ENCODE peak calls at places on chromosomes 4 and X, in eight cellular contexts. J is body of pancreas, P is A549, X is Peyer's patch, T is tibial nerve, O is upper lobe of left lung, V is esophagus squamous epithelium, K is GM12878. E is an unnamed sample.

GRCh38 chrX:147675819-147676218 is 235.9 kb upstream of the FMR1 start:
- DNase-seq in T (no peak), J (no peak), X (no peak), K (no peak), V (no peak), P (no peak), O (no peak), E (no peak)

GRCh38 chr4:83011779-83012630 is 1.4 kb upstream of the LIN54 start:
- DNase-seq in K (no peak), J (peak; percentile 45), X (peak; percentile 67), T (no peak), O (no peak), V (no peak), P (no peak), E (peak; percentile 43)

GRCh38 chr4:146122398-146122797 is 53.1 kb upstream of the LSM6 start:
- DNase-seq in K (no peak), X (no peak), O (no peak), P (no peak), J (no peak), T (no peak), V (no peak), E (no peak)

GRCh38 chr4:26150948-26151347 is 169.9 kb upstream of the RBPJ start:
- DNase-seq in T (no peak), V (no peak), K (no peak), O (no peak), X (no peak), J (no peak), P (no peak), E (no peak)

GRCh38 chrX:29044802-29045201 is 457.6 kb downstream of the IL1RAPL1 start:
- DNase-seq in T (no peak), V (no peak), K (no peak), O (no peak), P (no peak), J (no peak), X (no peak), E (no peak)

GRCh38 chrX:110210417-110211139 is 107.3 kb downstream of the AMMECR1 start:
- DNase-seq in P (peak; percentile 23), X (no peak), V (no peak), J (no peak), O (no peak), T (no peak), K (no peak), E (no peak)

GRCh38 chr4:25814323-25814722 is 48.5 kb downstream of the SEL1L3 start:
- DNase-seq in P (peak; percentile 17), T (peak; percentile 24), X (no peak), K (no peak), V (no peak), J (no peak), O (no peak), E (no peak)

GRCh38 chrX:115892787-115893671 is 277.5 kb upstream of the AGTR2 start:
- DNase-seq in V (no peak), X (peak; percentile 66), K (peak; percentile 73), O (no peak), J (peak; percentile 78), T (no peak), P (no peak), E (peak; percentile 65)

GRCh38 chr4:184282251-184282713 is 64.6 kb upstream of the ENPP6 start:
- DNase-seq in K (peak; percentile 80), X (peak; percentile 65), J (peak; percentile 28), V (no peak), P (no peak), T (no peak), O (no peak), E (peak; percentile 67)

GRCh38 chr4:2217726-2218125 is 24.2 kb downstream of the HAUS3 start:
- DNase-seq in V (no peak), X (no peak), T (no peak), P (no peak), J (no peak), K (no peak), O (no peak), E (no peak)

GRCh38 chr4:36067116-36067515 is 177.2 kb downstream of the ARAP2 start:
- DNase-seq in T (no peak), J (no peak), O (no peak), P (no peak), V (no peak), K (no peak), X (no peak), E (no peak)

GRCh38 chr4:25843340-25844097 is 19.3 kb downstream of the SEL1L3 start:
- DNase-seq in V (no peak), P (no peak), O (peak; percentile 75), T (no peak), X (peak; percentile 76), J (peak; percentile 60), K (no peak), E (peak; percentile 84)

GRCh38 chr4:37594095-37594494 is 92.1 kb downstream of the RELL1 start:
- DNase-seq in K (no peak), V (no peak), X (no peak), P (no peak), J (no peak), T (no peak), O (no peak), E (no peak)

GRCh38 chr4:146124023-146124680 is 51.4 kb upstream of the LSM6 start:
- DNase-seq in V (no peak), K (no peak), P (no peak), X (no peak), J (no peak), O (no peak), T (no peak), E (no peak)

GRCh38 chr4:153257151-153257620 is 52.9 kb downstream of the TRIM2 start:
- DNase-seq in V (no peak), X (no peak), J (no peak), P (no peak), O (no peak), T (no peak), K (no peak), E (no peak)

GRCh38 chrX:143994206-143994605 is 110.3 kb downstream of the UBE2NL start:
- DNase-seq in V (no peak), P (no peak), X (no peak), K (no peak), J (no peak), T (no peak), O (no peak), E (no peak)

GRCh38 chrX:133045986-133046385 is 50.9 kb downstream of the USP26 start:
- DNase-seq in J (peak; percentile 6), O (no peak), T (no peak), X (no peak), K (no peak), P (no peak), V (no peak), E (no peak)

GRCh38 chrX:103446665-103447302 is 70.4 kb downstream of the BEX3 start:
- DNase-seq in P (no peak), K (no peak), T (no peak), V (no peak), O (no peak), X (no peak), J (no peak), E (no peak)

GRCh38 chr4:142534994-142535393 is 311.1 kb downstream of the INPP4B start:
- DNase-seq in O (no peak), X (no peak), P (peak; percentile 1), V (no peak), J (no peak), T (no peak), K (no peak), E (no peak)

GRCh38 chr4:40521957-40522356 is 107.7 kb downstream of the RBM47 start:
- DNase-seq in J (no peak), K (no peak), P (no peak), X (no peak), T (no peak), O (no peak), V (no peak), E (no peak)

GRCh38 chrX:72002886-72003285 is 92.2 kb downstream of the NHSL2 start:
- DNase-seq in V (no peak), X (no peak), O (no peak), T (no peak), J (no peak), P (no peak), K (no peak), E (no peak)

GRCh38 chr4:67721770-67722597 is 21.0 kb upstream of the UBA6 start:
- DNase-seq in K (no peak), P (no peak), X (no peak), J (no peak), V (no peak), O (no peak), T (no peak), E (no peak)

DNA sequence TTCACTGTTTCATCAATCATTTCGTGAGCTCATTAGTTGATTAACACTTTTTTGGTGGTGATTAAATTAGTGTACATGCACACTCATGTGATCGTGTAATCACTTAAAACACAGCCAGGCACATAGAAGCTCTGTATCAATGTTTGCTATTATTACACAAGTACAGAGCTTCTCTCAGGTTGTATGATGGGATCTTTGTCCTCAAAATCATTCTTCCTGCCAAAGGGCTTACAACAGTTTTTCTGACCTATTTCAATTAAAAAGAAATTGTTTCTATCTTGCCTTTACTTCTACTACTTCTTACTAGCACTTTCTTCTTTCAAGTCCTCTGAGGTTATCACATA is 145.1 kb downstream of the AMELX start:
- DNase-seq in P (no peak), V (no peak), O (no peak), T (no peak), X (no peak), J (no peak), K (no peak), E (no peak)
- H3K27ac ChIP-seq in P (no peak overlapping the region), V (no peak overlapping the region), O (no peak overlapping the region), T (peak overlapping the region; percentile 24), X (peak overlapping the region; percentile 21), J (no peak overlapping the region), K (no peak overlapping the region), E (peak overlapping the region; percentile 50)

DNA sequence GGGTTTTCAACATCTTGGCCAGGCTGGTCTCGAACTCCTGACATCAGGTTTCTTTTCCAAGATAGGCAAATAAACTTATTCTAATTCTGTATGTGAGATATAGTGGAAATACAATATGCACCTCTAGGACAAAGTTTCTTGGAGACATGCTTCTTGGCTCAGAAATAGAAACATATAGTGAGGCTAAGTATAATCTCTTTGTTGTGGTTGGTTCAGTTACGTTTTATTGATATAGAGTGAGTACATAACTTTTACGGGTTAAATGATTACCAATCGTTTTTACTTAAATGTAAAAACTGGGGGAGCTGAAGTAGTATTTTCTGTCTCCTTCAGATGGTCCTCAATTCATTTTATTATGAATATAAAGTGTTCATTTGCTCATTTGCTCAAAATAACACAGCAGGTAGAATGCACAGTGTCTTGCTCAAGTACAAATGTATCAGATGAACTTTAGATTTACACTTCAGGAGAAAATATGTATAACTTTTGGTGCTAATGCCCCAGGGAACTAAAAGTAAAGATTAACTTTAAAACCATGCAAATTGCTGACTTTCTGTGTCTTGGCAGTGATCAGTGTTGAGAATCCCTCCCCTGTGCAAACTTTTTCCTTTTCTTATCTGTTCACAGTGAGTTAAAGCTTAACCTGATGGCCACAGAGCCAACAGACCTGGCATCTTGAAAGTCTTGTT is 77.6 kb downstream of the AFF1 start:
- DNase-seq in V (no peak), X (no peak), J (peak; percentile 76), T (no peak), K (peak; percentile 44), P (no peak), O (no peak), E (no peak)
- H3K4me1 ChIP-seq in V (peaks cover 55% of the 10 kb centered on the region), X (peaks cover 4% of the 10 kb centered on the region), J (peaks cover 87% of the 10 kb centered on the region), T (peaks cover 93% of the 10 kb centered on the region), K (peaks cover 12% of the 10 kb centered on the region), P (peaks cover 88% of the 10 kb centered on the region), O (peaks cover 84% of the 10 kb centered on the region), E (no peaks in the 10 kb centered on the region)

GRCh38 chrX:51892921-51893745 is at the start of gene MAGED1:
- DNase-seq in K (peak; percentile 84), P (peak; percentile 55), X (peak; percentile 79), V (peak; percentile 21), J (peak; percentile 94), O (peak; percentile 92), T (peak; percentile 68), E (peak; percentile 91)
- TF ChIP-seq POLR2A in K (peak; percentile 74), P (peak; percentile 88), X (no peak), V (no peak), J (peak; percentile 91), O (no peak), T (peak; percentile 36), E (peak; percentile 76)

GRCh38 chrX:87518504-87518903 is 902 bp downstream of the KLHL4 start:
- DNase-seq in O (no peak), J (no peak), P (no peak), K (no peak), X (no peak), T (no peak), V (no peak), E (no peak)
- H3K27ac ChIP-seq in O (no peak overlapping the region), J (no peak overlapping the region), P (peak overlapping the region; percentile 73), K (no peak overlapping the region), X (no peak overlapping the region), T (no peak overlapping the region), V (no peak overlapping the region), E (no peak overlapping the region)